ENCODE peak calls at places on chromosomes 16 and 17, in four cellular contexts. T is breast epithelium, Z is stomach, R is SK-N-SH. P is an unnamed sample.

GRCh38 chr16:21260870-21261791 is 17.0 kb downstream of the CRYM start:
- DNase-seq in Z (peak; percentile 60), R (no peak), T (no peak), P (no peak)

GRCh38 chr16:85179344-85180046 is 67.2 kb upstream of the CIBAR2 start:
- DNase-seq in T (no peak), R (no peak), Z (no peak), P (no peak)

GRCh38 chr17:2704031-2704889 is 7.3 kb downstream of the CLUH start:
- DNase-seq in T (no peak), Z (no peak), R (peak; percentile 20), P (no peak)

GRCh38 chr17:34412965-34413441 is 50.0 kb upstream of the CCL1 start:
- DNase-seq in R (no peak), T (no peak), Z (no peak), P (no peak)

GRCh38 chr17:57875109-57876022 is 25.5 kb upstream of the MRPS23 start:
- DNase-seq in Z (peak; percentile 71), T (peak; percentile 94), R (peak; percentile 70), P (no peak)

GRCh38 chr16:19853973-19854876 is 30.4 kb downstream of the GPRC5B start:
- DNase-seq in R (no peak), Z (no peak), T (no peak), P (no peak)

GRCh38 chr16:6643083-6643686 is 689.5 kb upstream of the RBFOX1 start:
- DNase-seq in T (peak; percentile 34), Z (peak; percentile 47), R (peak; percentile 36), P (no peak)

GRCh38 chr17:46770818-46771600 is 47.5 kb downstream of the WNT3 start:
- DNase-seq in T (no peak), Z (peak; percentile 42), R (peak; percentile 91), P (no peak)

GRCh38 chr16:58123896-58124600 is 5.1 kb downstream of the CFAP20 start:
- DNase-seq in T (no peak), R (no peak), Z (no peak), P (no peak)

GRCh38 chr17:36107660-36108059 is 4.0 kb downstream of the CCL4 start:
- DNase-seq in Z (no peak), T (no peak), R (no peak), P (no peak)

GRCh38 chr16:72517154-72517553 is 345.2 kb upstream of the PMFBP1 start:
- DNase-seq in Z (no peak), T (no peak), R (no peak), P (no peak)

GRCh38 chr16:19858006-19858653 is 26.5 kb downstream of the GPRC5B start:
- DNase-seq in R (no peak), T (no peak), Z (no peak), P (no peak)

GRCh38 chr17:74549343-74549742 is 3.4 kb upstream of the CD300C start:
- DNase-seq in T (no peak), R (no peak), Z (no peak), P (no peak)

GRCh38 chr16:86517652-86518258 is 7.4 kb downstream of the FOXF1 start:
- DNase-seq in T (no peak), Z (peak; percentile 46), R (peak; percentile 81), P (peak; percentile 96)

GRCh38 chr16:86665319-86665675 is 86.9 kb downstream of the FOXL1 start:
- DNase-seq in T (no peak), Z (no peak), R (no peak), P (no peak)

GRCh38 chr16:81923296-81923695 is 88.0 kb downstream of the SDR42E1 start:
- DNase-seq in T (no peak), R (no peak), Z (no peak), P (no peak)

GRCh38 chr16:35626051-35626450 is 2166.6 kb downstream of the TP53TG3F start:
- DNase-seq in R (no peak), Z (no peak), T (no peak), P (no peak)

GRCh38 chr17:45752246-45752645 is 31.9 kb upstream of the CRHR1 start:
- DNase-seq in Z (no peak), R (no peak), T (no peak), P (no peak)

GRCh38 chr17:75695141-75695829 is 26.0 kb upstream of the ITGB4 start:
- DNase-seq in T (no peak), R (no peak), Z (no peak), P (no peak)

GRCh38 chr16:978403-978802 is 3.2 kb upstream of the SOX8 start:
- DNase-seq in T (no peak), Z (no peak), R (peak; percentile 33), P (no peak)

GRCh38 chr17:10789694-10790271 is 14.1 kb downstream of the TMEM238L start:
- DNase-seq in T (no peak), R (no peak), Z (no peak), P (no peak)

GRCh38 chr17:867896-868489 is 85.8 kb downstream of the MRM3 start:
- DNase-seq in Z (no peak), T (no peak), R (no peak), P (no peak)

GRCh38 chr17:79005063-79005861 is 4.3 kb downstream of the CANT1 start:
- DNase-seq in Z (peak; percentile 74), R (no peak), T (peak; percentile 78), P (no peak)

GRCh38 chr16:70635356-70636016 is 10.9 kb upstream of the IL34 start:
- DNase-seq in R (no peak), Z (no peak), T (no peak), P (no peak)

GRCh38 chr16:80280557-80280956 is 260.2 kb upstream of the DYNLRB2 start:
- DNase-seq in R (no peak), T (no peak), Z (no peak), P (no peak)
- TF ChIP-seq POLR2AphosphoS5 in R (no peak), T (no peak), Z (no peak), P (no peak)

DNA sequence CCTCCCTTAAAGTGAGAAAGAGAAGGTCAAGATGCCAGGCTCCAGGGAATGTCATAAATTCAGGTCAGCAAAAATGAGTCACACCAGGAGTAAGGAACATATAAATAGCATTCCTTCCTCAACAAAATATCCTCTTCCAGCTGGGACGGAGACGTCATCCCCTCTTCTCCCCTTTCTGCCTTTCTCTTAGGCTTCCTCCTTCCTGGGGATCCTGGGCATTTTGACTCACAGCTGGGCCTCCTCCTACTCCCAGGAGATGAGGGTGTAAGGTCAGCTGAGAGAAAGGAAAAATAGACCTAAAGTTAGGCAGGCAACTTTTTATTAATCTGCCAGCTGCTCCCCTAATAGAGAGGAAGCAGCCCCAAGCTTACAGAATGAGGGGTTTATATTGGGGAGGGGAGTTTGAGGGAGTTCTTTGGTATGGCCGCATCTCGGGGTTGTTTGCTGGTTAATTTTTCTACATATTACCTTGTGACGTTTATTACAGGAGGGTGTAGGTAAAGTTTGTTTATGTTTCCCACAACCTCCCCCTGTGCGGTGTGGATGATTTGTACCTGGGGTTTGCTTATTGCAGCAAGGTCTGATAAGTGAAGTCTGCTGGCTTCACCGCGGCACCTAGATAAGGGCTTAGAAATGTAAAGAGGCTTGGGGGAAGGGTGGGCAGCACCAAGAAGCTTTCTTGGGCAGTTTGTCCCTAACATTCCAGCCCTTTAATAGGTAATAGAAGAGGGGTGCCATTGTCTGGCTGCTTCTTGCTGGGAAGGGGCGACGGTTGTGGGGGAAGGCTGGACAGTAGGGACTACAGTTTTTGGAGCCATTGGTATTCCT is 7.1 kb upstream of the ZNF747 start:
- DNase-seq in R (no peak), Z (peak; percentile 80), T (no peak), P (no peak)
- H3K27ac ChIP-seq in R (no peak overlapping the region), Z (peak overlapping the region; percentile 79), T (no peak overlapping the region), P (no peak overlapping the region)

DNA sequence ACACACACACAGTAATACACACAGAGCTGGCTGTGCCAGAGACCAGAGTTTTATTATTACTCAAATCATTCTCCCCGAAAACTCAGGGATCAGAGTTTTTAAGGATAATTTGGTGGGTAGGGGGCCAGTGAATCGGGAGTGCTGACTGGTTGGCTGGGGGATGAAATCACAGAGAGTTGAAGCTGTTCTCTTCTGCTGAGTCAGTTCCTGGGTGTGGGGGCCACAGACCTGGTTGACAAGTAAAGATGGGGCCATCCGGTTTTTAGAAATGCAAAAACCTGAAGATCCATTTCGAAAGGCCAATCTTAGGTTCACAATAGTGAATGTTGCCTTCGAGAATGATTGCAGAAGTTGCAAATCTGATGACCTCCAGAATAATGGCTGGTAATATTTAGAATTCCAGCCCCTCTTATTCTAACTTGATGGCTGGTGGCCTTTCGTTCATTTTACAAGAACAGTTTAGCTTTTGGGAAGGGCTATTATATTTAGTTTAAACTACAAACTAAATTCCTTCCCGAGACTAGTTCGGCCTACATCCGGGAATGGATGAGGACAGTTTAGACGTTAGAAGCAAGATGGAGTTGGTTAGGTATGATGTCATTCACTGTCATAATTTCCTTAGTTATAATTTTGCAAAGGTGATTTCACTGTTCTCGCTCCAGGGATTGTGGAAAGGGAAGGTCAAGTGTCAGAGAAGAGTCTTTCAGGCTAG is 123.2 kb downstream of the KCNJ18 start:
- DNase-seq in T (no peak), Z (no peak), R (no peak), P (no peak)
- H3K9me3 ChIP-seq in T (peaks cover 17% of the 10 kb centered on the region), Z (no peaks in the 10 kb centered on the region), R (no peaks in the 10 kb centered on the region), P (no peaks in the 10 kb centered on the region)

GRCh38 chr17:67422887-67423286 is 45.8 kb downstream of the PITPNC1 start:
- DNase-seq in R (no peak), T (no peak), Z (no peak), P (no peak)

GRCh38 chr17:67425571-67426160 is 48.6 kb downstream of the PITPNC1 start:
- DNase-seq in R (no peak), T (no peak), Z (no peak), P (no peak)

GRCh38 chr17:67420994-67421393 is 43.9 kb downstream of the PITPNC1 start:
- DNase-seq in T (no peak), R (no peak), Z (no peak), P (no peak)

GRCh38 chr17:67417507-67417906 is 40.4 kb downstream of the PITPNC1 start:
- DNase-seq in R (no peak), T (no peak), Z (no peak), P (no peak)

DNA sequence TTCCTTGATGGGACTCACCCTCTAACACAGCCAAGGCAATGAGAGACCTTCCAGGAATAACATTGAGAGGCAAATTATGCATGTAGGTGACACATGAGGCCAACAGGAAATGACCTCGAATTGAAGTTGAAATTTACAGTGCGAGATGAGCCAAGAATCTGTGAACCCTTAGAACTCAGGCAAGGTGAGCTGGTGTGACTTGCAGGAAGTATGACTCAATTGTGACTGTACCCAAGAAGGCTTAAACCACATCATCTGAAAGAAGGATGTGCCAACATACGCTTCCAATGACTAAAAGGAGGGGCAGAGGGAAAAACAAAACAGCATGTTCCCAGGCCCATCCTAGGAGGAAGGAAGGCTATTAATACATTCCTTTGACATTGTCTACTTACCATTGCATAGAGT is 44.8 kb downstream of the PITPNC1 start:
- DNase-seq in T (peak; percentile 57), Z (no peak), R (no peak), P (no peak)
- TF ChIP-seq POLR2AphosphoS5 in T (peak; percentile 72), Z (peak; percentile 28), R (peak; percentile 82), P (peak; percentile 82)

GRCh38 chr16:11101283-11101682 is 154.7 kb downstream of the SOCS1 start:
- DNase-seq in T (no peak), Z (no peak), R (no peak), P (no peak)
- H3K27ac ChIP-seq in T (no peak overlapping the region), Z (peak overlapping the region; percentile 81), R (no peak overlapping the region), P (peak overlapping the region; percentile 64)